ENCODE peak calls at places on chromosomes 7 and 10, in four cellular contexts. Q is GM12878, Z is K562, T is H1. L is an unnamed sample.

GRCh38 chr7:123782071-123782798 is 33.4 kb upstream of the WASL start:
- DNase-seq in Z (no peak), Q (no peak), T (no peak), L (no peak)

GRCh38 chr10:63711866-63712716 is 190.9 kb downstream of the REEP3 start:
- DNase-seq in T (no peak), Q (no peak), Z (no peak), L (peak; percentile 99)

GRCh38 chr10:117964528-117964927 is 82.2 kb downstream of the RAB11FIP2 start:
- DNase-seq in Q (no peak), Z (no peak), T (no peak), L (no peak)

GRCh38 chr7:27873981-27874957 is 134.3 kb downstream of the TAX1BP1 start:
- DNase-seq in T (no peak), Q (no peak), Z (no peak), L (no peak)

GRCh38 chr10:74153123-74153522 is 2.1 kb downstream of the ADK start:
- DNase-seq in Q (no peak), Z (peak; percentile 44), T (no peak), L (peak; percentile 34)

GRCh38 chr7:44735403-44736165 is 13.1 kb upstream of the ZMIZ2 start:
- DNase-seq in Q (peak; percentile 78), Z (no peak), T (no peak), L (peak; percentile 93)

GRCh38 chr10:119893845-119894427 is 1.4 kb downstream of the SEC23IP start:
- DNase-seq in Z (no peak), T (no peak), Q (no peak), L (no peak)

GRCh38 chr7:2112261-2113203 is 120.2 kb downstream of the MAD1L1 start:
- DNase-seq in T (no peak), Z (no peak), Q (no peak), L (no peak)

GRCh38 chr7:116698930-116699722 is 27.1 kb downstream of the MET start:
- DNase-seq in Q (no peak), Z (no peak), T (no peak), L (no peak)

GRCh38 chr10:103605359-103606156 is 112.1 kb downstream of the NEURL1 start:
- DNase-seq in T (peak; percentile 31), Z (peak; percentile 57), Q (no peak), L (peak; percentile 28)

GRCh38 chr7:92034116-92034515 is 93.5 kb downstream of the AKAP9 start:
- DNase-seq in Q (no peak), T (no peak), Z (no peak), L (no peak)

GRCh38 chr10:88409236-88409635 is 173.9 kb downstream of the RNLS start:
- DNase-seq in Z (no peak), T (no peak), Q (no peak), L (no peak)

GRCh38 chr10:36057180-36057579 is 415.1 kb upstream of the FZD8 start:
- DNase-seq in Q (no peak), Z (no peak), T (no peak), L (no peak)

GRCh38 chr10:48457949-48458661 is 146.8 kb downstream of the ARHGAP22 start:
- DNase-seq in T (no peak), Z (no peak), Q (no peak), L (no peak)

GRCh38 chr10:101655581-101655980 is 39.4 kb downstream of the FBXW4 start:
- DNase-seq in Z (no peak), Q (no peak), T (no peak), L (no peak)

GRCh38 chr10:94131885-94132284 is 138.2 kb downstream of the PLCE1 start:
- DNase-seq in Q (no peak), Z (no peak), T (no peak), L (no peak)

GRCh38 chr10:93616844-93617360 is 4.6 kb downstream of the PDE6C start:
- DNase-seq in T (no peak), Z (no peak), Q (no peak), L (no peak)

GRCh38 chr10:116521424-116522305 is 24.1 kb upstream of the PNLIP start:
- DNase-seq in T (no peak), Z (peak; percentile 28), Q (no peak), L (peak; percentile 62)

GRCh38 chr10:18406136-18406535 is 245.3 kb downstream of the NSUN6 start:
- DNase-seq in Z (no peak), T (no peak), Q (no peak), L (peak; percentile 2)

DNA sequence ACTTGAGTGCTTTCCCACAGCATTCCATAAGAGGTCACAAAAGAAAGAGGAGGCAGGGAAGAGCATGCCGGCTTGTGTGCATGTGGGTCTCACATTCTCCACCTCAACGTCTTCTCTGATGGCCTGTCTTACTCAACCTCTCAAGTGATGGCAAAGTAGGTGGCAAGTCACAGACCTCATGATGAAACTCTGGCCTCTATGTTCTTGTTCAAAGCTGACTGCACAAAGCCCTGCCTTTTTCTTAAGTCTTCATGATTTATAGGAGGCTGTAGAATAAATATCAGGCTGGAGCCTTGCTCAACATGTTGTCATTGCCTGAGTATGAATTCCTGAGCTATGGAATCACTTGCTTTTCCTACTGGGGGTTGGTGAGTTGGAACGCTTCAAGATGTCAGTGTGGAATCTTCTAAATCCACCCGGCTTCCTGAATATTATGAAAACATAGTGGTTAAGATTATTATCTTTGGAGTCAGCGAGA is 213.6 kb upstream of the INHBA start:
- DNase-seq in Q (no peak), Z (no peak), T (no peak), L (no peak)
- TF ChIP-seq EGR1 in Q (no peak), Z (no peak), T (no peak), L (no peak)

DNA sequence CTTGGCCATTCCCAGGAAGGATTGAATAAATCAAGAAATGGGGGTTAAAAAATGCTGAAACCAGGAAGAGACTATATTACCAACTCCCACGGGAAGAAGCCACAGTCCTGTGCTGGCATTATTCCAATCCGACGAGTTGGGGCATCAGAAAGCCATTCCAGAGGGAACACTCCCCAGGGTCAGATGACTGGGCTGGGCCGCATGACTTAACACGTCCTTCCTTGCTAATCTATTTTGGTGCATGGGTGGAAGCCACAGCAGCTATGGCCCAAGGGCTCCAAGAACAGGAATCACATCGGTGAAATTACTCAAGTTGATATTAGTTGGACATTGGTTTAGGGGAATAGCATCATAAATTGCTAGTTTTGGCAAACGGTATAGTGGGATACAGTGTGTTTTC is 592.9 kb upstream of the NRP1 start:
- DNase-seq in Z (no peak), T (no peak), Q (no peak), L (no peak)
- TF ChIP-seq EGR1 in Z (peak; percentile 68), T (no peak), Q (no peak), L (no peak)

GRCh38 chr10:30748152-30748845 is 118.7 kb upstream of the LYZL2 start:
- DNase-seq in Q (no peak), T (no peak), Z (no peak), L (no peak)

GRCh38 chr10:30750971-30751677 is 121.6 kb upstream of the LYZL2 start:
- DNase-seq in Z (no peak), Q (peak; percentile 75), T (no peak), L (no peak)

GRCh38 chr10:30749368-30749767 is 119.8 kb upstream of the LYZL2 start:
- DNase-seq in Q (no peak), Z (no peak), T (no peak), L (no peak)

GRCh38 chr10:30745953-30746352 is 116.4 kb upstream of the LYZL2 start:
- DNase-seq in Z (no peak), Q (no peak), T (no peak), L (no peak)

GRCh38 chr10:30747633-30748032 is 118.1 kb upstream of the LYZL2 start:
- DNase-seq in Z (no peak), T (no peak), Q (peak; percentile 49), L (no peak)
- TF ChIP-seq EGR1 in Z (no peak), T (no peak), Q (no peak), L (no peak)

GRCh38 chr10:84493951-84494848 is 165.8 kb downstream of the CCSER2 start:
- DNase-seq in Z (no peak), T (peak; percentile 5), Q (no peak), L (peak; percentile 77)

GRCh38 chr10:84494849-84495180 is 166.4 kb downstream of the CCSER2 start:
- DNase-seq in Q (no peak), Z (no peak), T (no peak), L (no peak)

GRCh38 chr10:84497978-84498377 is 169.6 kb downstream of the CCSER2 start:
- DNase-seq in Q (no peak), Z (no peak), T (no peak), L (no peak)

GRCh38 chr10:84499846-84500245 is 171.5 kb downstream of the CCSER2 start:
- DNase-seq in T (no peak), Z (no peak), Q (no peak), L (no peak)
- TF ChIP-seq EGR1 in T (no peak), Z (no peak), Q (no peak), L (no peak)

DNA sequence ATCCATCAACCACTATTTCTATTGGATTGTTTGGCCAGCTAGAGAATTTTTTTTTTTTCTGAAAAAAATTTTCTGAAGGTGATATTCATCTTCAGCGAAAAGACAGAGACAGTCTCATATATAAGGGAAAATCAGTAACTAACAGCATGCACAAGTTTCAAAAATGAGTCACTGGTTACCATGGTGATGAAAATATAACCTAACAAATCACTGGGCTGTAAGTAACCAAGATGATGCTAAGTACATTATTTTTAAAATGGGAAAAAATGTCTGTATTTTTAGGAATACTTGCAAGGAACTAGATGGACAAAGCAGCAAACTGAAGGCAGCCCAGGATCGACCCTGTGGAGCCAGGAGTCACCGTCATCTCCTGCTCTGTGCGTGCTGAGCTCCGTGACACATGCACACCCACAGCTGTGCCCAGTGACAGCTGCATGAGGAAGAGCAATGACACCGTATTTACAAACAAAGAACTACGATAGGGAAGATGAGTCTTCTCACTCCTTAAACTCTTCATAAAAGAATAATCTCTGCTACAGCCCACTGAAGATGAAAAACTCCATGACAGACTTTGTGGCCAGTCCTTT is 137.3 kb downstream of the ELMO1 start:
- DNase-seq in T (no peak), Q (no peak), Z (no peak), L (no peak)
- TF ChIP-seq EGR1 in T (no peak), Q (no peak), Z (no peak), L (no peak)

L was measured in HCT116.